ENCODE peak calls at places on chromosomes 4 and X, in nine cellular contexts. One of them, this sample, is unnamed.

GRCh38 chr4:53943345-53944085 is 120.9 kb downstream of the CHIC2 start:
- DNase-seq in tibial artery: no peak
- DNase-seq in neural progenitor cell: no peak
- DNase-seq in brain microvascular endothelial cell: peak; percentile 57
- DNase-seq in psoas muscle: no peak
- DNase-seq in CD8-positive, alpha-beta memory T cell: no peak
- DNase-seq in BE2C: no peak
- DNase-seq in adrenal gland: no peak
- DNase-seq in bronchial epithelial cell: peak; percentile 97
- DNase-seq in this sample: peak; percentile 64

GRCh38 chr4:138050601-138051000 is 191.5 kb downstream of the SLC7A11 start:
- DNase-seq in BE2C: no peak
- DNase-seq in neural progenitor cell: peak; percentile 83
- DNase-seq in tibial artery: no peak
- DNase-seq in psoas muscle: no peak
- DNase-seq in bronchial epithelial cell: no peak
- DNase-seq in CD8-positive, alpha-beta memory T cell: no peak
- DNase-seq in brain microvascular endothelial cell: peak; percentile 53
- DNase-seq in adrenal gland: no peak
- DNase-seq in this sample: peak; percentile 27

GRCh38 chrX:134186362-134187121 is 50.4 kb upstream of the CCDC160 start:
- DNase-seq in adrenal gland: no peak
- DNase-seq in BE2C: no peak
- DNase-seq in CD8-positive, alpha-beta memory T cell: peak; percentile 30
- DNase-seq in neural progenitor cell: peak; percentile 16
- DNase-seq in tibial artery: no peak
- DNase-seq in psoas muscle: no peak
- DNase-seq in bronchial epithelial cell: peak; percentile 14
- DNase-seq in brain microvascular endothelial cell: no peak
- DNase-seq in this sample: no peak

GRCh38 chr4:109323348-109323747 is 20.9 kb upstream of the COL25A1 start:
- DNase-seq in tibial artery: no peak
- DNase-seq in psoas muscle: no peak
- DNase-seq in neural progenitor cell: no peak
- DNase-seq in adrenal gland: no peak
- DNase-seq in bronchial epithelial cell: no peak
- DNase-seq in CD8-positive, alpha-beta memory T cell: no peak
- DNase-seq in brain microvascular endothelial cell: no peak
- DNase-seq in BE2C: no peak
- DNase-seq in this sample: no peak

GRCh38 chr4:90080116-90080515 is 47.1 kb upstream of the CCSER1 start:
- DNase-seq in psoas muscle: no peak
- DNase-seq in adrenal gland: no peak
- DNase-seq in bronchial epithelial cell: no peak
- DNase-seq in neural progenitor cell: no peak
- DNase-seq in CD8-positive, alpha-beta memory T cell: no peak
- DNase-seq in tibial artery: no peak
- DNase-seq in BE2C: no peak
- DNase-seq in brain microvascular endothelial cell: no peak
- DNase-seq in this sample: no peak

GRCh38 chr4:148845609-148846008 is 403.4 kb upstream of the NR3C2 start:
- DNase-seq in adrenal gland: no peak
- DNase-seq in neural progenitor cell: no peak
- DNase-seq in psoas muscle: no peak
- DNase-seq in brain microvascular endothelial cell: no peak
- DNase-seq in CD8-positive, alpha-beta memory T cell: no peak
- DNase-seq in BE2C: no peak
- DNase-seq in bronchial epithelial cell: no peak
- DNase-seq in tibial artery: no peak
- DNase-seq in this sample: no peak

GRCh38 chrX:137855490-137855889 is 289.6 kb downstream of the ZIC3 start:
- DNase-seq in psoas muscle: no peak
- DNase-seq in brain microvascular endothelial cell: no peak
- DNase-seq in tibial artery: no peak
- DNase-seq in BE2C: no peak
- DNase-seq in neural progenitor cell: no peak
- DNase-seq in adrenal gland: no peak
- DNase-seq in CD8-positive, alpha-beta memory T cell: no peak
- DNase-seq in bronchial epithelial cell: no peak
- DNase-seq in this sample: no peak

GRCh38 chr4:34633216-34633615 is 1611.1 kb downstream of the ARAP2 start:
- DNase-seq in tibial artery: no peak
- DNase-seq in adrenal gland: no peak
- DNase-seq in bronchial epithelial cell: no peak
- DNase-seq in neural progenitor cell: no peak
- DNase-seq in BE2C: no peak
- DNase-seq in psoas muscle: no peak
- DNase-seq in brain microvascular endothelial cell: no peak
- DNase-seq in CD8-positive, alpha-beta memory T cell: no peak
- DNase-seq in this sample: no peak

GRCh38 chrX:24682739-24683432 is 10.8 kb upstream of the POLA1 start:
- DNase-seq in brain microvascular endothelial cell: no peak
- DNase-seq in tibial artery: no peak
- DNase-seq in BE2C: no peak
- DNase-seq in CD8-positive, alpha-beta memory T cell: no peak
- DNase-seq in neural progenitor cell: no peak
- DNase-seq in bronchial epithelial cell: no peak
- DNase-seq in psoas muscle: no peak
- DNase-seq in adrenal gland: no peak
- DNase-seq in this sample: no peak

GRCh38 chr4:155612074-155612473 is 54.6 kb upstream of the GUCY1A1 start:
- DNase-seq in neural progenitor cell: no peak
- DNase-seq in BE2C: no peak
- DNase-seq in bronchial epithelial cell: no peak
- DNase-seq in adrenal gland: no peak
- DNase-seq in tibial artery: no peak
- DNase-seq in psoas muscle: no peak
- DNase-seq in CD8-positive, alpha-beta memory T cell: no peak
- DNase-seq in brain microvascular endothelial cell: no peak
- DNase-seq in this sample: no peak
- H3K4me3 ChIP-seq in neural progenitor cell: no peak overlapping the region
- H3K4me3 ChIP-seq in BE2C: no peak overlapping the region
- H3K4me3 ChIP-seq in bronchial epithelial cell: no peak overlapping the region
- H3K4me3 ChIP-seq in adrenal gland: no peak overlapping the region
- H3K4me3 ChIP-seq in tibial artery: no peak overlapping the region
- H3K4me3 ChIP-seq in psoas muscle: no peak overlapping the region
- H3K4me3 ChIP-seq in CD8-positive, alpha-beta memory T cell: no peak overlapping the region
- H3K4me3 ChIP-seq in brain microvascular endothelial cell: no peak overlapping the region
- H3K4me3 ChIP-seq in this sample: no peak overlapping the region

GRCh38 chr4:168925789-168926490 is 84.1 kb downstream of the CBR4 start:
- DNase-seq in adrenal gland: no peak
- DNase-seq in brain microvascular endothelial cell: no peak
- DNase-seq in neural progenitor cell: no peak
- DNase-seq in CD8-positive, alpha-beta memory T cell: no peak
- DNase-seq in tibial artery: no peak
- DNase-seq in BE2C: no peak
- DNase-seq in psoas muscle: no peak
- DNase-seq in bronchial epithelial cell: no peak
- DNase-seq in this sample: no peak

GRCh38 chr4:168931215-168931650 is 78.8 kb downstream of the CBR4 start:
- DNase-seq in tibial artery: no peak
- DNase-seq in CD8-positive, alpha-beta memory T cell: no peak
- DNase-seq in brain microvascular endothelial cell: no peak
- DNase-seq in adrenal gland: no peak
- DNase-seq in BE2C: no peak
- DNase-seq in neural progenitor cell: no peak
- DNase-seq in bronchial epithelial cell: no peak
- DNase-seq in psoas muscle: no peak
- DNase-seq in this sample: no peak

GRCh38 chr4:168930413-168931196 is 79.5 kb downstream of the CBR4 start:
- DNase-seq in adrenal gland: no peak
- DNase-seq in neural progenitor cell: no peak
- DNase-seq in bronchial epithelial cell: no peak
- DNase-seq in psoas muscle: no peak
- DNase-seq in brain microvascular endothelial cell: no peak
- DNase-seq in tibial artery: no peak
- DNase-seq in BE2C: no peak
- DNase-seq in CD8-positive, alpha-beta memory T cell: no peak
- DNase-seq in this sample: no peak

GRCh38 chr4:168928346-168928745 is 81.7 kb downstream of the CBR4 start:
- DNase-seq in psoas muscle: no peak
- DNase-seq in CD8-positive, alpha-beta memory T cell: no peak
- DNase-seq in tibial artery: no peak
- DNase-seq in brain microvascular endothelial cell: no peak
- DNase-seq in neural progenitor cell: no peak
- DNase-seq in adrenal gland: no peak
- DNase-seq in BE2C: no peak
- DNase-seq in bronchial epithelial cell: peak; percentile 49
- DNase-seq in this sample: no peak

DNA sequence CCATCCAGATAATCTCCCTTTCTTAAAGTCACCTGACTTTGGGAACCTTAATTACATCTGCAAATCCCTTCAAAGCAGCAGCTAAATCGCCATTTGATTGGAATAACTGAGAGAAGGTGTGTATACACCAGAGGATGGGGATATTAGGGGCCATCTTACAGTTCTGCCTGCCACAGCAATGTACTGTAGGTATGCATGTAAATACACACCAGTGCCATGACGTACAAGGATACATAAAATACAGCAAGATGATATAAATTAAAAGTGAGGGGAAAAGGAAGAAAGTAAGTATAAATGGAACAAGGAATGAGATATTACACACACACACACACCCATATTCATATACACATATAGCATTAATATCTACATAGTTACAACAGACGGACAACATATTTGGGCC is 81.2 kb downstream of the CBR4 start:
- DNase-seq in brain microvascular endothelial cell: no peak
- DNase-seq in neural progenitor cell: no peak
- DNase-seq in BE2C: no peak
- DNase-seq in tibial artery: no peak
- DNase-seq in bronchial epithelial cell: no peak
- DNase-seq in CD8-positive, alpha-beta memory T cell: no peak
- DNase-seq in psoas muscle: no peak
- DNase-seq in adrenal gland: no peak
- DNase-seq in this sample: no peak
- H3K36me3 ChIP-seq in brain microvascular endothelial cell: peaks cover 64% of the 10 kb centered on the region
- H3K36me3 ChIP-seq in neural progenitor cell: peaks cover 42% of the 10 kb centered on the region
- H3K36me3 ChIP-seq in BE2C: no peaks in the 10 kb centered on the region
- H3K36me3 ChIP-seq in tibial artery: peaks cover 75% of the 10 kb centered on the region
- H3K36me3 ChIP-seq in bronchial epithelial cell: peaks cover 12% of the 10 kb centered on the region
- H3K36me3 ChIP-seq in CD8-positive, alpha-beta memory T cell: no peaks in the 10 kb centered on the region
- H3K36me3 ChIP-seq in psoas muscle: peaks cover 67% of the 10 kb centered on the region
- H3K36me3 ChIP-seq in adrenal gland: peaks cover 48% of the 10 kb centered on the region
- H3K36me3 ChIP-seq in this sample: peaks cover 68% of the 10 kb centered on the region

GRCh38 chrX:68942141-68942540 is 113.3 kb downstream of the EFNB1 start:
- DNase-seq in tibial artery: no peak
- DNase-seq in brain microvascular endothelial cell: no peak
- DNase-seq in bronchial epithelial cell: no peak
- DNase-seq in psoas muscle: no peak
- DNase-seq in CD8-positive, alpha-beta memory T cell: no peak
- DNase-seq in adrenal gland: no peak
- DNase-seq in neural progenitor cell: no peak
- DNase-seq in BE2C: no peak
- DNase-seq in this sample: no peak

GRCh38 chrX:68940601-68941000 is 111.8 kb downstream of the EFNB1 start:
- DNase-seq in neural progenitor cell: no peak
- DNase-seq in CD8-positive, alpha-beta memory T cell: no peak
- DNase-seq in brain microvascular endothelial cell: no peak
- DNase-seq in tibial artery: no peak
- DNase-seq in bronchial epithelial cell: no peak
- DNase-seq in adrenal gland: no peak
- DNase-seq in BE2C: no peak
- DNase-seq in psoas muscle: no peak
- DNase-seq in this sample: no peak

GRCh38 chrX:68941385-68941952 is 112.6 kb downstream of the EFNB1 start:
- DNase-seq in tibial artery: no peak
- DNase-seq in CD8-positive, alpha-beta memory T cell: no peak
- DNase-seq in adrenal gland: no peak
- DNase-seq in bronchial epithelial cell: no peak
- DNase-seq in BE2C: no peak
- DNase-seq in psoas muscle: no peak
- DNase-seq in brain microvascular endothelial cell: no peak
- DNase-seq in neural progenitor cell: no peak
- DNase-seq in this sample: no peak

GRCh38 chrX:68938244-68939004 is 109.6 kb downstream of the EFNB1 start:
- DNase-seq in psoas muscle: no peak
- DNase-seq in tibial artery: no peak
- DNase-seq in brain microvascular endothelial cell: no peak
- DNase-seq in adrenal gland: peak; percentile 37
- DNase-seq in neural progenitor cell: no peak
- DNase-seq in BE2C: no peak
- DNase-seq in CD8-positive, alpha-beta memory T cell: no peak
- DNase-seq in bronchial epithelial cell: no peak
- DNase-seq in this sample: no peak

DNA sequence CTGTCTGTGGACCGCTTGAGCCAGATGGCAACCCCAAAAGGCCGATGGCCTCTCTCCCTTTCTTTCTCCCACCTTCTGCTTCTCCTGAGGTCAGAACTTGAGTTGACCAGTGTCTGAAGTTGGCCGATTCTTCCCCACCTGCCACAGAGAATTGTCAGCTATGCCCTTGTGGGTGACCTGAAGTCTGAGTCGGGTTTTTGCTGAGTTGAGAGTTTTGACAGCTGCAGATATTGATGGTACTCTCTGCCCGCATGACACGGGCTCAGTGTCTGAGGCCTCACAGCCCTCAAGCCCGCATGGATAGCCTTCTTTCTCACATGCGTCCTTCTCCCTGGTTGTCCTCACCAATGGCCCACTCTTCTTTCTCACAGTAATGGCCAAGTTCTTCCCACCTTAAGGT is 111.0 kb downstream of the EFNB1 start:
- DNase-seq in adrenal gland: no peak
- DNase-seq in bronchial epithelial cell: no peak
- DNase-seq in psoas muscle: no peak
- DNase-seq in BE2C: no peak
- DNase-seq in brain microvascular endothelial cell: no peak
- DNase-seq in CD8-positive, alpha-beta memory T cell: no peak
- DNase-seq in neural progenitor cell: no peak
- DNase-seq in tibial artery: no peak
- DNase-seq in this sample: no peak
- H3K27me3 ChIP-seq in adrenal gland: peaks cover 3% of the 10 kb centered on the region
- H3K27me3 ChIP-seq in bronchial epithelial cell: no peaks in the 10 kb centered on the region
- H3K27me3 ChIP-seq in psoas muscle: no peaks in the 10 kb centered on the region
- H3K27me3 ChIP-seq in BE2C: no peaks in the 10 kb centered on the region
- H3K27me3 ChIP-seq in brain microvascular endothelial cell: no peaks in the 10 kb centered on the region
- H3K27me3 ChIP-seq in CD8-positive, alpha-beta memory T cell: no peaks in the 10 kb centered on the region
- H3K27me3 ChIP-seq in neural progenitor cell: no peaks in the 10 kb centered on the region
- H3K27me3 ChIP-seq in tibial artery: no peaks in the 10 kb centered on the region
- H3K27me3 ChIP-seq in this sample: no peaks in the 10 kb centered on the region

DNA sequence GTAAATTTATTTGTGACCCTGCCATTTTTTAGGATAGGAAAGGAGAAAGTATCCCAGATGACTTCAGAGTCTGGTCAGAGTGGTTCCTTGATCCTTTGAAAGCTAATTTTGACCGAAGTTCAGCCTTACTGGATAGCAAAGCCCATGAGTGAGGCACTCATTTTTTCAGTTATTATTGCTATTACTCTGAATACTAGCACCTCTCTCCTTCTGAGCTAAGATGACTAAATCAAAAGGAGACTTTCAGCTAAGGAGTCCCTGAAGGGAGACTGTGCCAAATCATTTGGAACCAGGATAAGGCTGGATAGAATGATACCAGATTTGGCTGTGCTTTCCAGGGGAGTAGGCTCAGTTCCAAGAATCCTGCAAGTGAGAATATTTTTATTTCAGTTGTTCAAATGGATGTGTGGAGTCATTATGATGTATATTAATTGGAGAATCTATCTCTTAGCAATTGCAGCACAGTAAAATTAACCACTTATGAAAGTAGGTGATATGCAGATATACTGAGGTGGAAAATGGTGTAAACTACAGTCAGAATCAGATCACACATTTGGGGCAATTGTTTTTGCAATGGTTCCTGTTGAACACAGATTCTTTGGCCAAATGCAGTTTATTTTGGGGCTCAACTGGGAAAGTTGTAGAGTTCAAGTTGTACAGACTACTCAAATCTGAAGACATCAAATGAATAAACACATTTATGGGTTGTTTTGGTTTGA is 1.1 kb downstream of the P2RY10 start:
- DNase-seq in neural progenitor cell: no peak
- DNase-seq in brain microvascular endothelial cell: no peak
- DNase-seq in tibial artery: no peak
- DNase-seq in psoas muscle: no peak
- DNase-seq in adrenal gland: no peak
- DNase-seq in CD8-positive, alpha-beta memory T cell: no peak
- DNase-seq in BE2C: no peak
- DNase-seq in bronchial epithelial cell: no peak
- DNase-seq in this sample: no peak
- H3K4me3 ChIP-seq in neural progenitor cell: no peak overlapping the region
- H3K4me3 ChIP-seq in brain microvascular endothelial cell: no peak overlapping the region
- H3K4me3 ChIP-seq in tibial artery: no peak overlapping the region
- H3K4me3 ChIP-seq in psoas muscle: no peak overlapping the region
- H3K4me3 ChIP-seq in adrenal gland: no peak overlapping the region
- H3K4me3 ChIP-seq in CD8-positive, alpha-beta memory T cell: peak overlapping the region; percentile 65
- H3K4me3 ChIP-seq in BE2C: no peak overlapping the region
- H3K4me3 ChIP-seq in bronchial epithelial cell: no peak overlapping the region
- H3K4me3 ChIP-seq in this sample: no peak overlapping the region